ENCODE peak calls at places on chromosomes 5 and 9, in five cellular contexts. One of them, this sample, is unnamed.

GRCh38 chr5:10565785-10566506 is 2.1 kb downstream of the ANKRD33B start:
- DNase-seq in psoas muscle: no peak
- DNase-seq in CD4-positive, alpha-beta memory T cell: no peak
- DNase-seq in HCT116: no peak
- DNase-seq in RWPE2: no peak
- DNase-seq in this sample: no peak

GRCh38 chr5:98905857-98906688 is 22.7 kb downstream of the CHD1 start:
- DNase-seq in psoas muscle: no peak
- DNase-seq in CD4-positive, alpha-beta memory T cell: peak; percentile 63
- DNase-seq in HCT116: no peak
- DNase-seq in RWPE2: no peak
- DNase-seq in this sample: no peak

GRCh38 chr9:129170229-129170628 is 7.8 kb downstream of the IER5L start:
- DNase-seq in psoas muscle: no peak
- DNase-seq in CD4-positive, alpha-beta memory T cell: no peak
- DNase-seq in HCT116: peak; percentile 48
- DNase-seq in RWPE2: no peak
- DNase-seq in this sample: no peak

GRCh38 chr5:113488645-113489184 is 462 bp upstream of the MCC start:
- DNase-seq in psoas muscle: no peak
- DNase-seq in CD4-positive, alpha-beta memory T cell: no peak
- DNase-seq in HCT116: peak; percentile 8
- DNase-seq in RWPE2: no peak
- DNase-seq in this sample: no peak

GRCh38 chr5:94901071-94901979 is 282.9 kb downstream of the SLF1 start:
- DNase-seq in psoas muscle: no peak
- DNase-seq in CD4-positive, alpha-beta memory T cell: no peak
- DNase-seq in HCT116: no peak
- DNase-seq in RWPE2: no peak
- DNase-seq in this sample: no peak

GRCh38 chr9:126667190-126668055 is 53.7 kb downstream of the LMX1B start:
- DNase-seq in psoas muscle: no peak
- DNase-seq in CD4-positive, alpha-beta memory T cell: no peak
- DNase-seq in HCT116: no peak
- DNase-seq in RWPE2: no peak
- DNase-seq in this sample: no peak

GRCh38 chr5:134275822-134276221 is 49.9 kb upstream of the PPP2CA start:
- DNase-seq in psoas muscle: no peak
- DNase-seq in CD4-positive, alpha-beta memory T cell: no peak
- DNase-seq in HCT116: no peak
- DNase-seq in RWPE2: no peak
- DNase-seq in this sample: no peak

GRCh38 chr5:96509721-96510383 is 76.8 kb upstream of the PCSK1 start:
- DNase-seq in psoas muscle: no peak
- DNase-seq in CD4-positive, alpha-beta memory T cell: no peak
- DNase-seq in HCT116: no peak
- DNase-seq in RWPE2: no peak
- DNase-seq in this sample: no peak

GRCh38 chr5:127072861-127073846 is at the start of gene C5orf63:
- DNase-seq in psoas muscle: peak; percentile 73
- DNase-seq in CD4-positive, alpha-beta memory T cell: peak; percentile 59
- DNase-seq in HCT116: peak; percentile 8
- DNase-seq in RWPE2: peak; percentile 73
- DNase-seq in this sample: peak; percentile 78

GRCh38 chr9:112072721-112073553 is 102.2 kb downstream of the SUSD1 start:
- DNase-seq in psoas muscle: no peak
- DNase-seq in CD4-positive, alpha-beta memory T cell: no peak
- DNase-seq in HCT116: no peak
- DNase-seq in RWPE2: no peak
- DNase-seq in this sample: no peak

GRCh38 chr9:112076814-112077213 is 98.3 kb downstream of the SUSD1 start:
- DNase-seq in psoas muscle: no peak
- DNase-seq in CD4-positive, alpha-beta memory T cell: no peak
- DNase-seq in HCT116: no peak
- DNase-seq in RWPE2: no peak
- DNase-seq in this sample: no peak

GRCh38 chr9:112074250-112075008 is 100.7 kb downstream of the SUSD1 start:
- DNase-seq in psoas muscle: peak; percentile 60
- DNase-seq in CD4-positive, alpha-beta memory T cell: peak; percentile 75
- DNase-seq in HCT116: peak; percentile 54
- DNase-seq in RWPE2: no peak
- DNase-seq in this sample: peak; percentile 52

GRCh38 chr9:112078432-112078831 is 96.7 kb downstream of the SUSD1 start:
- DNase-seq in psoas muscle: no peak
- DNase-seq in CD4-positive, alpha-beta memory T cell: no peak
- DNase-seq in HCT116: no peak
- DNase-seq in RWPE2: no peak
- DNase-seq in this sample: no peak

DNA sequence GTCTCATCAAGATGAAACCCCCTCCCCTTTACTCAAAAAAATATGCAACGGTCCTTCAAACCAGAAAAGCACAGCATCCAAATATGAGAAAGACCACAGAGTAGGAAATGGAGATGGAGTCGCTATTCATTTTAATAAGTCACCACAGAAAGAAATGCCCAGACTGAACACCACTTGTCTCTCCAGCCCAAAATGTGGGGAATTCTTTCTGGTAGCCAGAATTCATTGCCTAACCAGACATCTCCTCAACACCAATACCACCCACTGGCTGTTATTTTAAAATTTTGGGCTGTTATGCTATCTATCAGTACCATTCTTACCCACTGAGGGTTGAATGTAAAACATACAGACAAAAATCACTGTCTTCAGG is 100.1 kb downstream of the SUSD1 start:
- DNase-seq in psoas muscle: no peak
- DNase-seq in CD4-positive, alpha-beta memory T cell: no peak
- DNase-seq in HCT116: no peak
- DNase-seq in RWPE2: no peak
- DNase-seq in this sample: no peak
- H3K27ac ChIP-seq in psoas muscle: peak overlapping the region; percentile 61
- H3K27ac ChIP-seq in CD4-positive, alpha-beta memory T cell: no peak overlapping the region
- H3K27ac ChIP-seq in HCT116: no peak overlapping the region
- H3K27ac ChIP-seq in RWPE2: peak overlapping the region; percentile 21
- H3K27ac ChIP-seq in this sample: peak overlapping the region; percentile 40

DNA sequence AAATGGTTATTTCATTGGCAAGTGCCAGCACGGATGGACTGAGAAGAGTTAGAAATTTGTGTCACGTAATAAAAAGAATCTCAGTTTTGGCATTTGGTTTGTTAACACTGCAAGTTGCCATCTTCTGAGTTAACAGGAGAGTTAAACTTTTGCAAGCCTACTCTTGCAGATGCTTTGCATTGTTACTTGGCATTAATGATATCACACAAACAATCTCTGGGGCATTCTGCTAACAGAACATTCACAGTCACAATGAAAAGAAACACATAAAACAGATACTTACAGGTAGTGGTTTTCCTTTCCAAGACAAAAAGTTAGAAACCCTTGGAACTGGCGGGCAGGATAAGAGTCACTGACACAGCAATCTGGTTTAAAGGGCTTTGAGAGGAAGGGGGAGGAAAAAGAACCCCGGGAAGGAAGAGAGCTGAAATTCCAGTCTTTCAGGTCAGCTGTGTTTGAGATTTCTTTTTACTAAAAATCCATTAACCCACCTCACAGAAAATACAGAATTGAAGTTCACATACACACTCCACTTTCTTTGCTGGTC is 524 bp downstream of the FREM1 start:
- DNase-seq in psoas muscle: no peak
- DNase-seq in CD4-positive, alpha-beta memory T cell: no peak
- DNase-seq in HCT116: no peak
- DNase-seq in RWPE2: no peak
- DNase-seq in this sample: no peak
- H3K4me3 ChIP-seq in psoas muscle: peak overlapping the region; percentile 53
- H3K4me3 ChIP-seq in CD4-positive, alpha-beta memory T cell: no peak overlapping the region
- H3K4me3 ChIP-seq in HCT116: no peak overlapping the region
- H3K4me3 ChIP-seq in RWPE2: no peak overlapping the region
- H3K4me3 ChIP-seq in this sample: peak overlapping the region; percentile 38

GRCh38 chr5:164798110-164798509 is 1292.7 kb downstream of the MAT2B start:
- DNase-seq in psoas muscle: no peak
- DNase-seq in CD4-positive, alpha-beta memory T cell: no peak
- DNase-seq in HCT116: no peak
- DNase-seq in RWPE2: no peak
- DNase-seq in this sample: no peak
- H3K9me3 ChIP-seq in psoas muscle: no peaks in the 10 kb centered on the region
- H3K9me3 ChIP-seq in CD4-positive, alpha-beta memory T cell: no peaks in the 10 kb centered on the region
- H3K9me3 ChIP-seq in HCT116: peaks cover 7% of the 10 kb centered on the region
- H3K9me3 ChIP-seq in RWPE2: peaks cover 3% of the 10 kb centered on the region
- H3K9me3 ChIP-seq in this sample: no peaks in the 10 kb centered on the region

GRCh38 chr5:146647656-146648199 is 131.7 kb upstream of the GPR151 start:
- DNase-seq in psoas muscle: no peak
- DNase-seq in CD4-positive, alpha-beta memory T cell: no peak
- DNase-seq in HCT116: no peak
- DNase-seq in RWPE2: no peak
- DNase-seq in this sample: no peak
- H3K27ac ChIP-seq in psoas muscle: no peak overlapping the region
- H3K27ac ChIP-seq in CD4-positive, alpha-beta memory T cell: no peak overlapping the region
- H3K27ac ChIP-seq in HCT116: no peak overlapping the region
- H3K27ac ChIP-seq in RWPE2: no peak overlapping the region
- H3K27ac ChIP-seq in this sample: no peak overlapping the region

This sample was measured in lower lobe of right lung.